ENCODE peak calls at places on chromosome 7, in eight cellular contexts. One of them, this sample, is unnamed.

GRCh38 chr7:155685070-155685790 is 40.8 kb downstream of the RBM33 start:
- DNase-seq in fibroblast of the aortic adventitia: no peak
- DNase-seq in colonic mucosa: no peak
- DNase-seq in astrocyte of the spinal cord: no peak
- DNase-seq in A549: no peak
- DNase-seq in foreskin fibroblast: no peak
- DNase-seq in lower lobe of right lung: no peak
- DNase-seq in GM12864: no peak
- DNase-seq in this sample: no peak

GRCh38 chr7:42315631-42316030 is 78.6 kb upstream of the GLI3 start:
- DNase-seq in fibroblast of the aortic adventitia: no peak
- DNase-seq in colonic mucosa: no peak
- DNase-seq in astrocyte of the spinal cord: peak; percentile 93
- DNase-seq in A549: no peak
- DNase-seq in foreskin fibroblast: peak; percentile 21
- DNase-seq in lower lobe of right lung: no peak
- DNase-seq in GM12864: no peak
- DNase-seq in this sample: peak; percentile 80

GRCh38 chr7:48299580-48300169 is 128.4 kb downstream of the ABCA13 start:
- DNase-seq in fibroblast of the aortic adventitia: peak; percentile 72
- DNase-seq in colonic mucosa: peak; percentile 41
- DNase-seq in astrocyte of the spinal cord: peak; percentile 76
- DNase-seq in A549: peak; percentile 53
- DNase-seq in foreskin fibroblast: peak; percentile 7
- DNase-seq in lower lobe of right lung: no peak
- DNase-seq in GM12864: peak; percentile 21
- DNase-seq in this sample: peak; percentile 63

GRCh38 chr7:23438171-23438570 is 32.1 kb downstream of the IGF2BP3 start:
- DNase-seq in fibroblast of the aortic adventitia: no peak
- DNase-seq in colonic mucosa: no peak
- DNase-seq in astrocyte of the spinal cord: no peak
- DNase-seq in A549: no peak
- DNase-seq in foreskin fibroblast: no peak
- DNase-seq in lower lobe of right lung: no peak
- DNase-seq in GM12864: no peak
- DNase-seq in this sample: no peak

GRCh38 chr7:120052884-120053382 is 220.0 kb upstream of the KCND2 start:
- DNase-seq in fibroblast of the aortic adventitia: peak; percentile 100
- DNase-seq in colonic mucosa: no peak
- DNase-seq in astrocyte of the spinal cord: peak; percentile 50
- DNase-seq in A549: no peak
- DNase-seq in foreskin fibroblast: peak; percentile 69
- DNase-seq in lower lobe of right lung: no peak
- DNase-seq in GM12864: no peak
- DNase-seq in this sample: peak; percentile 52

GRCh38 chr7:153006911-153007310 is 247.4 kb downstream of the ACTR3B start:
- DNase-seq in fibroblast of the aortic adventitia: no peak
- DNase-seq in colonic mucosa: no peak
- DNase-seq in astrocyte of the spinal cord: no peak
- DNase-seq in A549: no peak
- DNase-seq in foreskin fibroblast: no peak
- DNase-seq in lower lobe of right lung: no peak
- DNase-seq in GM12864: no peak
- DNase-seq in this sample: no peak

GRCh38 chr7:155660059-155660757 is 15.7 kb downstream of the RBM33 start:
- DNase-seq in fibroblast of the aortic adventitia: peak; percentile 9
- DNase-seq in colonic mucosa: no peak
- DNase-seq in astrocyte of the spinal cord: no peak
- DNase-seq in A549: no peak
- DNase-seq in foreskin fibroblast: no peak
- DNase-seq in lower lobe of right lung: no peak
- DNase-seq in GM12864: peak; percentile 58
- DNase-seq in this sample: no peak

GRCh38 chr7:48943279-48943990 is 19.1 kb downstream of the CDC14C start:
- DNase-seq in fibroblast of the aortic adventitia: peak; percentile 3
- DNase-seq in colonic mucosa: no peak
- DNase-seq in astrocyte of the spinal cord: no peak
- DNase-seq in A549: no peak
- DNase-seq in foreskin fibroblast: no peak
- DNase-seq in lower lobe of right lung: no peak
- DNase-seq in GM12864: no peak
- DNase-seq in this sample: no peak

GRCh38 chr7:157622408-157623221 is 285.8 kb downstream of the DNAJB6 start:
- DNase-seq in fibroblast of the aortic adventitia: no peak
- DNase-seq in colonic mucosa: no peak
- DNase-seq in astrocyte of the spinal cord: no peak
- DNase-seq in A549: no peak
- DNase-seq in foreskin fibroblast: no peak
- DNase-seq in lower lobe of right lung: no peak
- DNase-seq in GM12864: no peak
- DNase-seq in this sample: no peak

GRCh38 chr7:108722561-108722960 is 152.9 kb downstream of the DNAJB9 start:
- DNase-seq in fibroblast of the aortic adventitia: no peak
- DNase-seq in colonic mucosa: no peak
- DNase-seq in astrocyte of the spinal cord: no peak
- DNase-seq in A549: no peak
- DNase-seq in foreskin fibroblast: no peak
- DNase-seq in lower lobe of right lung: no peak
- DNase-seq in GM12864: no peak
- DNase-seq in this sample: no peak
- H3K4me3 ChIP-seq in fibroblast of the aortic adventitia: no peak overlapping the region
- H3K4me3 ChIP-seq in colonic mucosa: no peak overlapping the region
- H3K4me3 ChIP-seq in astrocyte of the spinal cord: no peak overlapping the region
- H3K4me3 ChIP-seq in A549: no peak overlapping the region
- H3K4me3 ChIP-seq in foreskin fibroblast: no peak overlapping the region
- H3K4me3 ChIP-seq in lower lobe of right lung: no peak overlapping the region
- H3K4me3 ChIP-seq in GM12864: no peak overlapping the region
- H3K4me3 ChIP-seq in this sample: no peak overlapping the region

GRCh38 chr7:134806197-134806596 is 26.8 kb downstream of the CALD1 start:
- DNase-seq in fibroblast of the aortic adventitia: no peak
- DNase-seq in colonic mucosa: no peak
- DNase-seq in astrocyte of the spinal cord: no peak
- DNase-seq in A549: no peak
- DNase-seq in foreskin fibroblast: no peak
- DNase-seq in lower lobe of right lung: no peak
- DNase-seq in GM12864: no peak
- DNase-seq in this sample: no peak

GRCh38 chr7:134799387-134799786 is 20.0 kb downstream of the CALD1 start:
- DNase-seq in fibroblast of the aortic adventitia: no peak
- DNase-seq in colonic mucosa: no peak
- DNase-seq in astrocyte of the spinal cord: no peak
- DNase-seq in A549: no peak
- DNase-seq in foreskin fibroblast: no peak
- DNase-seq in lower lobe of right lung: no peak
- DNase-seq in GM12864: no peak
- DNase-seq in this sample: no peak

GRCh38 chr7:134804854-134805253 is 25.4 kb downstream of the CALD1 start:
- DNase-seq in fibroblast of the aortic adventitia: no peak
- DNase-seq in colonic mucosa: no peak
- DNase-seq in astrocyte of the spinal cord: no peak
- DNase-seq in A549: no peak
- DNase-seq in foreskin fibroblast: no peak
- DNase-seq in lower lobe of right lung: no peak
- DNase-seq in GM12864: no peak
- DNase-seq in this sample: no peak

GRCh38 chr7:134802762-134803161 is 23.3 kb downstream of the CALD1 start:
- DNase-seq in fibroblast of the aortic adventitia: no peak
- DNase-seq in colonic mucosa: no peak
- DNase-seq in astrocyte of the spinal cord: no peak
- DNase-seq in A549: no peak
- DNase-seq in foreskin fibroblast: no peak
- DNase-seq in lower lobe of right lung: no peak
- DNase-seq in GM12864: no peak
- DNase-seq in this sample: no peak

DNA sequence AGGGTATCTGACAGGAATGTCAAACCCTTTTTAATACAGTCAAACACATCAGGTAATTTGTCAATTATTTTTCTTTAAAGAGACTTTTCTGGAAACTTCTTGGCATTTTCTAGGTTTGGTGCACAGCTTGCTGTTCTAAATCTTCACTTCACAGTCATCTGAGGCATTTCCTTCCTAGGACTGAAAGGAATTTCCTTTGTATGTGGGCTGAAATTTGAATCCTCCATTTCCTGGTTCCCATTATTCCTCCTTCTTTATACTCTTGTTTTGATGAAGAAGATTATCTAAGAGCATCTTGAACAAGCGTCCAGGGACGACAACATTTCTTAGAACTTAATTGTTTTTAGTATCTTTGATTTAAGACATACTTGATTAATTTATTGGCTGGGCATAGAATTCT is 24.9 kb downstream of the CALD1 start:
- DNase-seq in fibroblast of the aortic adventitia: peak; percentile 70
- DNase-seq in colonic mucosa: no peak
- DNase-seq in astrocyte of the spinal cord: peak; percentile 64
- DNase-seq in A549: no peak
- DNase-seq in foreskin fibroblast: peak; percentile 48
- DNase-seq in lower lobe of right lung: no peak
- DNase-seq in GM12864: no peak
- DNase-seq in this sample: no peak
- H3K4me3 ChIP-seq in fibroblast of the aortic adventitia: no peak overlapping the region
- H3K4me3 ChIP-seq in colonic mucosa: no peak overlapping the region
- H3K4me3 ChIP-seq in astrocyte of the spinal cord: no peak overlapping the region
- H3K4me3 ChIP-seq in A549: no peak overlapping the region
- H3K4me3 ChIP-seq in foreskin fibroblast: no peak overlapping the region
- H3K4me3 ChIP-seq in lower lobe of right lung: no peak overlapping the region
- H3K4me3 ChIP-seq in GM12864: no peak overlapping the region
- H3K4me3 ChIP-seq in this sample: no peak overlapping the region

GRCh38 chr7:5420108-5420840 is 3.4 kb downstream of the TNRC18 start:
- DNase-seq in fibroblast of the aortic adventitia: no peak
- DNase-seq in colonic mucosa: no peak
- DNase-seq in astrocyte of the spinal cord: no peak
- DNase-seq in A549: no peak
- DNase-seq in foreskin fibroblast: no peak
- DNase-seq in lower lobe of right lung: peak; percentile 61
- DNase-seq in GM12864: no peak
- DNase-seq in this sample: no peak
- H3K4me3 ChIP-seq in fibroblast of the aortic adventitia: peak overlapping the region; percentile 81
- H3K4me3 ChIP-seq in colonic mucosa: peak overlapping the region; percentile 91
- H3K4me3 ChIP-seq in astrocyte of the spinal cord: peak overlapping the region; percentile 95
- H3K4me3 ChIP-seq in A549: peak overlapping the region; percentile 74
- H3K4me3 ChIP-seq in foreskin fibroblast: peak overlapping the region; percentile 97
- H3K4me3 ChIP-seq in lower lobe of right lung: peak overlapping the region; percentile 96
- H3K4me3 ChIP-seq in GM12864: peak overlapping the region; percentile 35
- H3K4me3 ChIP-seq in this sample: peak overlapping the region; percentile 93

GRCh38 chr7:79454325-79454960 is 976 bp upstream of the MAGI2 start:
- DNase-seq in fibroblast of the aortic adventitia: peak; percentile 63
- DNase-seq in colonic mucosa: no peak
- DNase-seq in astrocyte of the spinal cord: no peak
- DNase-seq in A549: no peak
- DNase-seq in foreskin fibroblast: peak; percentile 44
- DNase-seq in lower lobe of right lung: peak; percentile 50
- DNase-seq in GM12864: no peak
- DNase-seq in this sample: no peak
- H3K4me3 ChIP-seq in fibroblast of the aortic adventitia: peak overlapping the region; percentile 91
- H3K4me3 ChIP-seq in colonic mucosa: peak overlapping the region; percentile 46
- H3K4me3 ChIP-seq in astrocyte of the spinal cord: peak overlapping the region; percentile 72
- H3K4me3 ChIP-seq in A549: no peak overlapping the region
- H3K4me3 ChIP-seq in foreskin fibroblast: peak overlapping the region; percentile 90
- H3K4me3 ChIP-seq in lower lobe of right lung: peak overlapping the region; percentile 72
- H3K4me3 ChIP-seq in GM12864: no peak overlapping the region
- H3K4me3 ChIP-seq in this sample: peak overlapping the region; percentile 59

GRCh38 chr7:35550831-35551230 is 144.1 kb downstream of the HERPUD2 start:
- DNase-seq in fibroblast of the aortic adventitia: no peak
- DNase-seq in colonic mucosa: no peak
- DNase-seq in astrocyte of the spinal cord: no peak
- DNase-seq in A549: no peak
- DNase-seq in foreskin fibroblast: no peak
- DNase-seq in lower lobe of right lung: no peak
- DNase-seq in GM12864: no peak
- DNase-seq in this sample: no peak
- H3K4me3 ChIP-seq in fibroblast of the aortic adventitia: no peak overlapping the region
- H3K4me3 ChIP-seq in colonic mucosa: no peak overlapping the region
- H3K4me3 ChIP-seq in astrocyte of the spinal cord: no peak overlapping the region
- H3K4me3 ChIP-seq in A549: no peak overlapping the region
- H3K4me3 ChIP-seq in foreskin fibroblast: no peak overlapping the region
- H3K4me3 ChIP-seq in lower lobe of right lung: no peak overlapping the region
- H3K4me3 ChIP-seq in GM12864: no peak overlapping the region
- H3K4me3 ChIP-seq in this sample: no peak overlapping the region

GRCh38 chr7:30150711-30151110 is 15.9 kb downstream of the MTURN start:
- DNase-seq in fibroblast of the aortic adventitia: no peak
- DNase-seq in colonic mucosa: no peak
- DNase-seq in astrocyte of the spinal cord: no peak
- DNase-seq in A549: no peak
- DNase-seq in foreskin fibroblast: no peak
- DNase-seq in lower lobe of right lung: no peak
- DNase-seq in GM12864: no peak
- DNase-seq in this sample: no peak

GRCh38 chr7:30148426-30148825 is 13.6 kb downstream of the MTURN start:
- DNase-seq in fibroblast of the aortic adventitia: no peak
- DNase-seq in colonic mucosa: no peak
- DNase-seq in astrocyte of the spinal cord: no peak
- DNase-seq in A549: no peak
- DNase-seq in foreskin fibroblast: no peak
- DNase-seq in lower lobe of right lung: no peak
- DNase-seq in GM12864: no peak
- DNase-seq in this sample: no peak

GRCh38 chr7:30149640-30150272 is 15.0 kb downstream of the MTURN start:
- DNase-seq in fibroblast of the aortic adventitia: no peak
- DNase-seq in colonic mucosa: no peak
- DNase-seq in astrocyte of the spinal cord: no peak
- DNase-seq in A549: no peak
- DNase-seq in foreskin fibroblast: no peak
- DNase-seq in lower lobe of right lung: no peak
- DNase-seq in GM12864: no peak
- DNase-seq in this sample: no peak

GRCh38 chr7:30147785-30148184 is 13.0 kb downstream of the MTURN start:
- DNase-seq in fibroblast of the aortic adventitia: no peak
- DNase-seq in colonic mucosa: no peak
- DNase-seq in astrocyte of the spinal cord: no peak
- DNase-seq in A549: no peak
- DNase-seq in foreskin fibroblast: no peak
- DNase-seq in lower lobe of right lung: no peak
- DNase-seq in GM12864: no peak
- DNase-seq in this sample: no peak

DNA sequence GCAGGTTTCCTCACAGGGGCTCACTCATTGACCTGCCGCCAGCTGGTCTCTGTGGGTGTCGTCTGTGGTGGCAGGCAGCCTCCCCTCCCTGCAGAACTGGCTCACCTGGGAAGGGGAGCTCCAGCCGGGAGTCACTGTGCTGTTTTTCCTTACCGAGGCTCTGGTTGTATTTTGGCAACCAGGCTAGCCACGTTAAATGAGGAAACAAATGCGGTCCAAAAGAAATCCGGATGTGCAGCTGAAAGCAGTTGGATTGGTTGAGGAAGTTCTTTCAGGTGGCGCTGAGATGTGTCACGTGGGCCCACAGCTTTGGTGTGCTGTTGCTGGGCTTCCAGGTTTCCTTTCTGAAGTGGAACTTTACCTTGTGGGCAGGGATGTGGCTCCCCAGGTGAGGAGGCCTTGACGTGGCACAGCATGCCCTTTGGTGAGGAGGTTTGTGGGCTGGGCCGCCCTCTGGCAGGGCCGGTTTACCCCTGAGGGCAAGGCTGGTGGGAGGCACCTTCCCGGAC is 14.2 kb downstream of the MTURN start:
- DNase-seq in fibroblast of the aortic adventitia: no peak
- DNase-seq in colonic mucosa: no peak
- DNase-seq in astrocyte of the spinal cord: no peak
- DNase-seq in A549: no peak
- DNase-seq in foreskin fibroblast: no peak
- DNase-seq in lower lobe of right lung: peak; percentile 84
- DNase-seq in GM12864: no peak
- DNase-seq in this sample: no peak
- H3K4me3 ChIP-seq in fibroblast of the aortic adventitia: no peak overlapping the region
- H3K4me3 ChIP-seq in colonic mucosa: no peak overlapping the region
- H3K4me3 ChIP-seq in astrocyte of the spinal cord: no peak overlapping the region
- H3K4me3 ChIP-seq in A549: no peak overlapping the region
- H3K4me3 ChIP-seq in foreskin fibroblast: no peak overlapping the region
- H3K4me3 ChIP-seq in lower lobe of right lung: no peak overlapping the region
- H3K4me3 ChIP-seq in GM12864: no peak overlapping the region
- H3K4me3 ChIP-seq in this sample: no peak overlapping the region